ENCODE peak calls at places on chromosomes 16 and 17, in six cellular contexts. U is IMR-90, S is neuronal stem cell, B is H9, V is mesendoderm, I is H1. X is an unnamed sample.
A peak's percentile ranks its signal among the peaks of the same experiment; 100 is the strongest.

GRCh38 chr16:85402910-85403692 is 210.0 kb upstream of the GSE1 start:
- DNase-seq in V (peak; percentile 59), U (peak; percentile 77), B (no peak), I (peak; percentile 59), S (no peak), X (peak; percentile 70)

GRCh38 chr17:55238931-55239297 is 25.8 kb upstream of the HLF start:
- DNase-seq in U (no peak), V (peak; percentile 67), S (no peak), I (no peak), B (peak; percentile 64), X (no peak)

GRCh38 chr16:73202176-73202729 is 154.3 kb upstream of the ZFHX3 start:
- DNase-seq in S (no peak), I (no peak), V (no peak), B (no peak), U (peak; percentile 97), X (no peak)

GRCh38 chr17:62968445-62968923 is 2.4 kb downstream of the TANC2 start:
- DNase-seq in I (no peak), B (peak; percentile 74), S (peak; percentile 53), V (peak; percentile 92), U (peak; percentile 94), X (peak; percentile 91)

GRCh38 chr17:15516150-15516549 is 47.1 kb downstream of the TVP23C start:
- DNase-seq in B (no peak), S (no peak), V (no peak), I (no peak), U (peak; percentile 75), X (peak; percentile 43)

GRCh38 chr16:82627811-82628339 is 1.1 kb downstream of the CDH13 start:
- DNase-seq in I (no peak), S (no peak), V (no peak), B (peak; percentile 43), U (peak; percentile 26), X (peak; percentile 47)

GRCh38 chr16:23509763-23510153 is 536 bp downstream of the GGA2 start:
- DNase-seq in I (peak; percentile 54), V (peak; percentile 49), U (peak; percentile 39), B (no peak), S (peak; percentile 44), X (peak; percentile 68)

GRCh38 chr16:2910441-2910840 is 1.3 kb upstream of the FLYWCH1 start:
- DNase-seq in I (no peak), U (peak; percentile 50), B (no peak), S (no peak), V (no peak), X (no peak)

GRCh38 chr17:35795007-35795870 is at the start of gene MMP28:
- DNase-seq in S (peak; percentile 49), B (peak; percentile 63), V (no peak), U (no peak), I (peak; percentile 81), X (peak; percentile 39)

GRCh38 chr17:48031966-48032365 is 5.6 kb downstream of the COPZ2 start:
- DNase-seq in U (no peak), B (no peak), S (no peak), V (no peak), I (no peak), X (no peak)

GRCh38 chr17:46940692-46941404 is 17.9 kb downstream of the GOSR2 start:
- DNase-seq in B (peak; percentile 92), S (peak; percentile 57), V (peak; percentile 88), U (peak; percentile 60), I (peak; percentile 89), X (peak; percentile 80)

GRCh38 chr17:78111012-78111726 is 17.4 kb downstream of the TMC6 start:
- DNase-seq in I (no peak), S (no peak), B (no peak), V (no peak), U (no peak), X (no peak)

GRCh38 chr16:71722801-71723536 is 1.5 kb downstream of the PHLPP2 start:
- DNase-seq in U (peak; percentile 54), B (peak; percentile 86), V (peak; percentile 95), I (peak; percentile 87), S (peak; percentile 78), X (peak; percentile 83)

GRCh38 chr16:7025616-7026190 is 306.9 kb upstream of the RBFOX1 start:
- DNase-seq in V (peak; percentile 91), S (peak; percentile 88), U (no peak), B (peak; percentile 89), I (peak; percentile 94), X (no peak)

GRCh38 chr16:88575251-88575650 is 5.0 kb downstream of the ZC3H18 start:
- DNase-seq in U (no peak), I (no peak), V (no peak), B (no peak), S (no peak), X (no peak)

GRCh38 chr16:88580371-88580770 is 10.2 kb downstream of the ZC3H18 start:
- DNase-seq in S (no peak), V (no peak), U (no peak), B (no peak), I (no peak), X (no peak)

GRCh38 chr16:88577166-88577565 is 7.0 kb downstream of the ZC3H18 start:
- DNase-seq in B (no peak), U (no peak), V (no peak), I (no peak), S (no peak), X (no peak)

GRCh38 chr16:88578446-88579313 is 8.5 kb downstream of the ZC3H18 start:
- DNase-seq in I (no peak), B (no peak), U (no peak), S (no peak), V (no peak), X (no peak)

GRCh38 chr16:88576307-88576706 is 6.1 kb downstream of the ZC3H18 start:
- DNase-seq in V (no peak), S (no peak), U (no peak), B (no peak), I (no peak), X (no peak)
- H2BK15ac ChIP-seq in V (no peak overlapping the region), S (no peak overlapping the region), U (no peak overlapping the region), B (no peak overlapping the region), I (no peak overlapping the region), X (no peak overlapping the region)

DNA sequence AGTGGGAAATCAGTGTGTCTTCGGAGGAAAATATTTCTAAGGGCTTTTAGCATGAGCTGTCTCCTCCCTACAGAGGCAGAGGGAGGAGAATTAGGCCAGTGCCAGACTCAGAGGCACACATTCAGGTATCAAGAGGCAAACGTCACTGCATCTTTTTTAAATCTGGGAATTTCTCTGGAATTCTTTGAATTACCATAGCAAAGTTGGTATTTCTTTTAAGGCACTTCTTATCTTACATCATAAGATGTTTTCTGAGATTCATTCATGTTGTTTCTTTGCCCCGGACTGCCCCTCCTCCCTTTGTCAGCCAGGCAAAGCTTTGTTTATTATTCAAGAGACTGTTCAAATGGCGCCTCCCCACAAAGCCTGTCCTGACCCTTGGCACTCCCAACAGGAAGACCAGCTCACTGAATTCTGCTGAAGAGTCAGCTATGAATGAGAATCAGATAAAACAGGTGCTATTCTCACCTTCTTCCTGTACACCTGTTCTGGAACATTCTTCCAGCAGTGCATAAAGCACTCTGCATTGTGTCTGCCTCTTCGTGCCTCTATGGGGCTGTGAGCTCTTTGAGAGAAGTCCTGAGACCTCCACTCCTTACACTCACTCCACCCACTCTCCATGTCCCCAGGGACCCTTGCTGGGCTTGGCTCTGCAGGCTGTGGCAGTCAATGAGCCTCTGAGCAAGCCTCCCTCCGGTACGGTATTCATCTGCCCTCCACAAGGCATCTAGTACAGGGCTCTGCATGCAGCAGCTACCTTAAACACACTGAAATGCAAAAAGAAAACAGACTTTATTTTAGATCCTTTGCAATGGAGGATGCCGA is 38.6 kb upstream of the SMPD3 start:
- DNase-seq in S (no peak), I (no peak), V (no peak), B (no peak), U (no peak), X (no peak)
- H3K4me2 ChIP-seq in S (no peak overlapping the region), I (no peak overlapping the region), V (no peak overlapping the region), B (no peak overlapping the region), U (no peak overlapping the region), X (no peak overlapping the region)

GRCh38 chr17:73267648-73268537 is 6.2 kb upstream of the CPSF4L start:
- DNase-seq in B (no peak), S (no peak), V (no peak), U (no peak), I (no peak), X (no peak)
- H2BK15ac ChIP-seq in B (no peak overlapping the region), S (peak overlapping the region; percentile 92), V (no peak overlapping the region), U (no peak overlapping the region), I (no peak overlapping the region), X (no peak overlapping the region)

DNA sequence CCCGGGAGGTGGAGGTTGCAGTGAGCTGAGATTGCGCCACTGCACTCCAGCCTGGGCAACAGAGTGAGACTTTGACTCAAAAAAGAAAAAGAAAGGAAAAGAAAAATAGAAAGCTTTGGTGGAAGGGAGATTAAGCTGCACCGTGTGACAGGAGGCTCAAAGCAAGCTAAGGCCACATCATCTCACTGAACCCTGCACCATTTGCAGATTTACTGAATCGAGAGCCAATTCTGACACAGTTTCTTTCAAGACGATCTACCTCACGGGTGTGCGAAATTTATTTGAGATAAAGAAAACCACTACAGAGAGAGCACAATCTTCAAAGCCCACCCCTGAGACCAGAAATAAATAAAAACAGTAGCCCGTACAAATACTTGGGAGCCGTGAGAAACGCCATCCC is 49.6 kb downstream of the RTN4RL1 start:
- DNase-seq in S (no peak), I (no peak), B (no peak), U (no peak), V (no peak), X (no peak)
- H3K4me2 ChIP-seq in S (no peak overlapping the region), I (no peak overlapping the region), B (no peak overlapping the region), U (no peak overlapping the region), V (no peak overlapping the region), X (no peak overlapping the region)

GRCh38 chr17:66860204-66860603 is 25.3 kb downstream of the CACNG5 start:
- DNase-seq in V (no peak), U (no peak), I (no peak), B (no peak), S (no peak), X (no peak)

GRCh38 chr17:66863820-66864219 is 28.9 kb downstream of the CACNG5 start:
- DNase-seq in V (no peak), U (no peak), S (no peak), I (no peak), B (no peak), X (no peak)

GRCh38 chr17:66855204-66855603 is 20.3 kb downstream of the CACNG5 start:
- DNase-seq in V (no peak), B (peak; percentile 71), U (no peak), I (peak; percentile 98), S (no peak), X (no peak)

GRCh38 chr17:66858182-66859083 is 23.5 kb downstream of the CACNG5 start:
- DNase-seq in U (no peak), I (no peak), S (no peak), B (no peak), V (peak; percentile 79), X (no peak)
- H2BK15ac ChIP-seq in U (no peak overlapping the region), I (peak overlapping the region; percentile 61), S (no peak overlapping the region), B (no peak overlapping the region), V (no peak overlapping the region), X (no peak overlapping the region)

GRCh38 chr17:42848093-42848492 is 2.9 kb upstream of the AOC3 start:
- DNase-seq in I (no peak), U (no peak), V (no peak), S (no peak), B (no peak), X (no peak)

GRCh38 chr17:42846594-42847280 is 2.4 kb downstream of the AOC2 start:
- DNase-seq in S (no peak), B (no peak), V (no peak), I (no peak), U (peak; percentile 29), X (peak; percentile 58)

GRCh38 chr17:42849451-42850157 is 1.4 kb upstream of the AOC3 start:
- DNase-seq in V (no peak), U (no peak), S (no peak), B (no peak), I (no peak), X (no peak)

GRCh38 chr17:42850964-42851363 is at the start of gene AOC3:
- DNase-seq in U (no peak), V (no peak), S (no peak), B (no peak), I (no peak), X (no peak)

GRCh38 chr17:42849031-42849430 is 2.0 kb upstream of the AOC3 start:
- DNase-seq in U (no peak), V (no peak), S (no peak), I (no peak), B (no peak), X (no peak)
- H3K4me2 ChIP-seq in U (no peak overlapping the region), V (no peak overlapping the region), S (no peak overlapping the region), I (no peak overlapping the region), B (no peak overlapping the region), X (no peak overlapping the region)

X was measured in mesenchymal stem cell.